ENCODE peak calls at places on chromosomes 1 and 21, in eight cellular contexts. C, G, P, K, T, A, Y and I are unnamed samples.

GRCh38 chr1:169949139-169949538 is 55.4 kb upstream of the SCYL3 start:
- DNase-seq in C (no peak), G (no peak), P (no peak), K (no peak), T (peak), A (no peak), Y (no peak), I (no peak)

GRCh38 chr1:12230549-12231275 is 882 bp downstream of the VPS13D start:
- DNase-seq in C (no peak), G (no peak), P (peak), K (no peak), T (peak), A (no peak), Y (peak), I (no peak)

GRCh38 chr1:238404506-238404905 is 513.8 kb upstream of the ZP4 start:
- DNase-seq in C (no peak), G (no peak), P (no peak), K (no peak), T (no peak), A (no peak), Y (no peak), I (no peak)

GRCh38 chr1:36411674-36412648 is 14.3 kb upstream of the LSM10 start:
- DNase-seq in C (peak), G (peak), P (no peak), K (no peak), T (no peak), A (no peak), Y (no peak), I (peak)

GRCh38 chr21:38878394-38879179 is 72.9 kb downstream of the ETS2 start:
- DNase-seq in C (no peak), G (no peak), P (no peak), K (no peak), T (no peak), A (no peak), Y (no peak), I (no peak)

GRCh38 chr1:27530192-27530591 is 40.2 kb upstream of the WASF2 start:
- DNase-seq in C (no peak), G (no peak), P (no peak), K (no peak), T (no peak), A (no peak), Y (no peak), I (no peak)

GRCh38 chr1:16677552-16678423 is 11.0 kb upstream of the RNU1-3 start:
- DNase-seq in C (no peak), G (peak), P (peak), K (no peak), T (peak), A (peak), Y (peak), I (no peak)

GRCh38 chr1:86247553-86248279 is 91.1 kb upstream of the COL24A1 start:
- DNase-seq in C (no peak), G (no peak), P (no peak), K (no peak), T (no peak), A (no peak), Y (no peak), I (peak)

GRCh38 chr1:36094621-36095061 is 5.9 kb downstream of the ADPRS start:
- DNase-seq in C (no peak), G (no peak), P (no peak), K (no peak), T (no peak), A (no peak), Y (no peak), I (no peak)

GRCh38 chr1:248372394-248372793 is 3.2 kb upstream of the OR2T6 start:
- DNase-seq in C (no peak), G (no peak), P (no peak), K (no peak), T (no peak), A (no peak), Y (no peak), I (no peak)

GRCh38 chr1:7705908-7706216 is 65.2 kb upstream of the VAMP3 start:
- DNase-seq in C (no peak), G (no peak), P (no peak), K (no peak), T (no peak), A (no peak), Y (no peak), I (no peak)

GRCh38 chr1:229101011-229101410 is 169.9 kb upstream of the RAB4A start:
- DNase-seq in C (no peak), G (no peak), P (no peak), K (no peak), T (no peak), A (no peak), Y (no peak), I (no peak)

GRCh38 chr1:227434808-227435207 is 116.5 kb upstream of the CDC42BPA start:
- DNase-seq in C (no peak), G (no peak), P (no peak), K (no peak), T (no peak), A (no peak), Y (no peak), I (no peak)

GRCh38 chr1:114758251-114758832 is 558 bp upstream of the CSDE1 start:
- DNase-seq in C (no peak), G (no peak), P (peak), K (no peak), T (no peak), A (no peak), Y (no peak), I (no peak)

GRCh38 chr1:98963359-98963758 is 41.3 kb downstream of the PLPPR5 start:
- DNase-seq in C (no peak), G (no peak), P (no peak), K (no peak), T (peak), A (no peak), Y (no peak), I (no peak)

GRCh38 chr1:224703702-224704408 is 87.7 kb downstream of the CNIH3 start:
- DNase-seq in C (no peak), G (no peak), P (no peak), K (no peak), T (no peak), A (no peak), Y (no peak), I (no peak)

GRCh38 chr1:234877761-234878160 is 250.9 kb downstream of the TOMM20 start:
- DNase-seq in C (no peak), G (no peak), P (no peak), K (no peak), T (no peak), A (no peak), Y (no peak), I (no peak)

GRCh38 chr21:41965447-41966340 is 11.9 kb upstream of the C2CD2 start:
- DNase-seq in C (no peak), G (no peak), P (no peak), K (no peak), T (no peak), A (no peak), Y (no peak), I (no peak)

GRCh38 chr1:32991386-32991785 is 26.8 kb upstream of the RNF19B start:
- DNase-seq in C (no peak), G (no peak), P (no peak), K (no peak), T (no peak), A (no peak), Y (no peak), I (no peak)

GRCh38 chr1:5423109-5423508 is 569.1 kb downstream of the NPHP4 start:
- DNase-seq in C (peak), G (peak), P (no peak), K (peak), T (no peak), A (no peak), Y (no peak), I (no peak)

GRCh38 chr1:207070811-207071210 is 17.7 kb downstream of the PFKFB2 start:
- DNase-seq in C (no peak), G (no peak), P (no peak), K (no peak), T (no peak), A (no peak), Y (no peak), I (no peak)

GRCh38 chr1:34162852-34163766 is 1.9 kb downstream of the CSMD2 start:
- DNase-seq in C (peak), G (peak), P (peak), K (no peak), T (peak), A (peak), Y (no peak), I (peak)

GRCh38 chr1:153957744-153958110 is 685 bp downstream of the CRTC2 start:
- DNase-seq in C (no peak), G (no peak), P (no peak), K (no peak), T (no peak), A (no peak), Y (no peak), I (no peak)

GRCh38 chr1:4369335-4369734 is 285.1 kb upstream of the AJAP1 start:
- DNase-seq in C (no peak), G (no peak), P (no peak), K (no peak), T (no peak), A (no peak), Y (no peak), I (no peak)

GRCh38 chr1:7991504-7992440 is 30.3 kb downstream of the PARK7 start:
- DNase-seq in C (no peak), G (no peak), P (no peak), K (no peak), T (no peak), A (no peak), Y (no peak), I (no peak)

GRCh38 chr1:204263240-204263848 is 49.6 kb upstream of the GOLT1A start:
- DNase-seq in C (no peak), G (no peak), P (no peak), K (no peak), T (no peak), A (no peak), Y (no peak), I (no peak)

GRCh38 chr1:209743145-209743482 is 12.7 kb upstream of the TRAF3IP3 start:
- DNase-seq in C (no peak), G (no peak), P (no peak), K (no peak), T (peak), A (no peak), Y (no peak), I (no peak)

GRCh38 chr1:182629674-182630073 is 25.5 kb upstream of the RGS16 start:
- DNase-seq in C (no peak), G (peak), P (no peak), K (peak), T (no peak), A (no peak), Y (no peak), I (peak)

GRCh38 chr1:160597705-160598104 is 18.4 kb upstream of the CD84 start:
- DNase-seq in C (no peak), G (no peak), P (no peak), K (no peak), T (no peak), A (no peak), Y (no peak), I (no peak)

GRCh38 chr21:34198232-34199120 is 125.1 kb downstream of the MRPS6 start:
- DNase-seq in C (no peak), G (no peak), P (no peak), K (no peak), T (no peak), A (no peak), Y (no peak), I (no peak)

GRCh38 chr1:202858306-202858705 is 30.6 kb downstream of the RABIF start:
- DNase-seq in C (no peak), G (no peak), P (no peak), K (no peak), T (peak), A (no peak), Y (no peak), I (no peak)

GRCh38 chr1:244067893-244068292 is 16.8 kb downstream of the ZBTB18 start:
- DNase-seq in C (no peak), G (no peak), P (no peak), K (no peak), T (no peak), A (no peak), Y (no peak), I (no peak)

GRCh38 chr21:29481641-29482040 is 182.9 kb downstream of the BACH1 start:
- DNase-seq in C (no peak), G (no peak), P (no peak), K (no peak), T (peak), A (no peak), Y (no peak), I (no peak)